ENCODE peak calls at places on chromosomes 6 and 20, in seven cellular contexts. B is mesenchymal stem cell, F is H9, P is IMR-90, L is H1, Z is mesendoderm, M is neuronal stem cell. H is an unnamed sample.

GRCh38 chr6:155530219-155530834 is 74.7 kb upstream of the NOX3 start:
- DNase-seq in B (peak), F (no peak), P (peak), L (no peak), Z (peak), M (no peak), H (peak)

GRCh38 chr20:57282691-57283361 is 16.4 kb upstream of the BMP7 start:
- DNase-seq in B (no peak), F (no peak), P (no peak), L (no peak), Z (no peak), M (no peak), H (no peak)

GRCh38 chr6:42984924-42985475 is 630 bp downstream of the PPP2R5D start:
- DNase-seq in B (peak), F (no peak), P (no peak), L (peak), Z (peak), M (no peak), H (peak)

GRCh38 chr6:90478278-90478677 is 108.6 kb downstream of the MAP3K7 start:
- DNase-seq in B (no peak), F (peak), P (no peak), L (peak), Z (peak), M (no peak), H (no peak)

GRCh38 chr6:42017021-42017643 is 33.2 kb upstream of the TAF8 start:
- DNase-seq in B (peak), F (no peak), P (peak), L (no peak), Z (no peak), M (no peak), H (no peak)

GRCh38 chr6:122285292-122285913 is 114.0 kb upstream of the HSF2 start:
- DNase-seq in B (no peak), F (no peak), P (no peak), L (no peak), Z (no peak), M (no peak), H (no peak)

GRCh38 chr20:63944078-63944941 is 11.9 kb downstream of the UCKL1 start:
- DNase-seq in B (no peak), F (no peak), P (no peak), L (no peak), Z (no peak), M (no peak), H (no peak)

GRCh38 chr6:89412071-89413005 is at the start of gene RRAGD:
- DNase-seq in B (peak), F (peak), P (no peak), L (peak), Z (peak), M (no peak), H (peak)

GRCh38 chr6:37407948-37408347 is 25.1 kb upstream of the CMTR1 start:
- DNase-seq in B (no peak), F (no peak), P (no peak), L (no peak), Z (no peak), M (no peak), H (no peak)

GRCh38 chr6:156916108-156916801 is 139.1 kb downstream of the ARID1B start:
- DNase-seq in B (peak), F (no peak), P (peak), L (no peak), Z (no peak), M (no peak), H (no peak)

GRCh38 chr20:62694868-62695267 is 13.8 kb upstream of the NTSR1 start:
- DNase-seq in B (no peak), F (no peak), P (no peak), L (no peak), Z (no peak), M (no peak), H (no peak)

GRCh38 chr6:144339859-144340452 is 54.8 kb downstream of the UTRN start:
- DNase-seq in B (no peak), F (no peak), P (no peak), L (no peak), Z (no peak), M (no peak), H (no peak)

GRCh38 chr6:153092082-153093013 is 38.7 kb downstream of the RGS17 start:
- DNase-seq in B (peak), F (no peak), P (peak), L (no peak), Z (no peak), M (no peak), H (no peak)

GRCh38 chr6:34652263-34652662 is 44.3 kb downstream of the ILRUN start:
- DNase-seq in B (no peak), F (no peak), P (no peak), L (no peak), Z (no peak), M (no peak), H (no peak)

GRCh38 chr6:89269981-89270380 is 45.1 kb downstream of the GABRR2 start:
- DNase-seq in B (no peak), F (no peak), P (no peak), L (no peak), Z (no peak), M (no peak), H (no peak)

GRCh38 chr6:118485601-118486550 is 62.2 kb upstream of the PLN start:
- DNase-seq in B (peak), F (no peak), P (peak), L (no peak), Z (no peak), M (no peak), H (no peak)

DNA sequence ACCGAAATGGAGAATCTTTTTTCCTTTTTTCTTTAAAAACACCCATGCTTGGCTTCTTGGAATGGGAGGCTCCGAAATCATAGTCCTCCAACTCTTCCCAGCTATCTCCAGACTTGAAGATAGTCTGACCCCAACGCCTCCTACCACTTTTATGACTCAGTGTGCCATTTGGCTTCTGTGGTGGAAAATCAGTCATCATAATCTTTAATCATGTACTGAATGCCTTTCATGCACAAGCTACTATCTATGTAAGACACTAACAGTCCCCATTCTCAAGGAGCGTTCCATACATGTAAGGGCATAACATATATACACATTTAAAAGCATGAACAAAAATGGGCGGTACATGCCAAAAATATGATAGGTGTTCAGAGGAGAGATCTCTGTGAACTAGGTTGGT is 44.1 kb downstream of the TMEM14B start:
- DNase-seq in B (no peak), F (no peak), P (no peak), L (no peak), Z (no peak), M (no peak), H (no peak)
- H3K23ac ChIP-seq in B (no peak), F (no peak), P (no peak), L (no peak), Z (no peak), M (no peak), H (no peak)

GRCh38 chr20:21456207-21456606 is 57.7 kb downstream of the NKX2-2 start:
- DNase-seq in B (no peak), F (no peak), P (no peak), L (no peak), Z (no peak), M (no peak), H (no peak)
- H3K4me2 ChIP-seq in B (no peak), F (no peak), P (no peak), L (no peak), Z (no peak), M (no peak), H (no peak)

GRCh38 chr6:150068786-150069648 is at the start of gene ULBP3:
- DNase-seq in B (peak), F (peak), P (peak), L (peak), Z (peak), M (peak), H (peak)
- H3K23ac ChIP-seq in B (peak), F (no peak), P (peak), L (no peak), Z (no peak), M (no peak), H (no peak)

DNA sequence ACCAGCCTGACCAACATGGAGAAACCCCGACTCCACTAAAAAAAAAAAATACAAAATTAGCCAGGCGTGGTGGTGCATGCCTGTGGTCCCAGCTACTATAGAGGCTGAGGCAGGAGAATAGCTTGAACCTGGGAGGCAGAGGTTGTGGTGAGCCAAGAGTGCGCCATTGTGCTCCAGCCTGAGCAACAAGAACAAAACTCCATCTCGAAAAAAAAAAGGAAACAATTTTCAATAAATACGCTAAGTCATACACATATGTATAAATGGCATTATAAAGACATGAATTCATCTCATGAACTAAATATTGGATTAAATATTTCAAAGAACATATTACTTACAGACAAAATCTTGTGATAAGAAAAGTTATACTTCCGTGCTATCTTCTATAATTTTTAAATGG is 2.9 kb downstream of the ARHGAP18 start:
- DNase-seq in B (no peak), F (no peak), P (no peak), L (no peak), Z (no peak), M (no peak), H (no peak)
- H3K4me2 ChIP-seq in B (no peak), F (no peak), P (no peak), L (no peak), Z (no peak), M (no peak), H (no peak)

GRCh38 chr20:2754426-2754825 is 46.0 kb downstream of the CPXM1 start:
- DNase-seq in B (no peak), F (no peak), P (no peak), L (no peak), Z (no peak), M (no peak), H (no peak)
- H3K23ac ChIP-seq in B (no peak), F (no peak), P (no peak), L (no peak), Z (no peak), M (no peak), H (no peak)

H was measured in trophoblast cell.